ENCODE peak calls at places on chromosomes 2 and 18, in five cellular contexts. D is right cardiac atrium, V is breast epithelium, M is heart left ventricle, W is PC-9. A is an unnamed sample.

GRCh38 chr2:175187378-175187777 is 5.9 kb upstream of the ATP5MC3 start:
- DNase-seq in D (no peak), V (no peak), M (no peak), W (no peak), A (peak; percentile 75)

GRCh38 chr2:47225061-47225783 is 70.1 kb upstream of the STPG4 start:
- DNase-seq in D (peak; percentile 83), V (no peak), M (peak; percentile 91), W (peak; percentile 84), A (no peak)

GRCh38 chr18:60082790-60083189 is 183.0 kb downstream of the PMAIP1 start:
- DNase-seq in D (no peak), V (no peak), M (no peak), W (no peak), A (no peak)

GRCh38 chr18:77132369-77133050 is at the start of gene MBP:
- DNase-seq in D (peak; percentile 61), V (peak; percentile 75), M (peak; percentile 56), W (peak; percentile 74), A (peak; percentile 90)

GRCh38 chr18:34965108-34965507 is 76.1 kb upstream of the MAPRE2 start:
- DNase-seq in D (no peak), V (no peak), M (no peak), W (no peak), A (no peak)

GRCh38 chr2:16908671-16909070 is 243.0 kb upstream of the CYRIA start:
- DNase-seq in D (no peak), V (no peak), M (no peak), W (no peak), A (no peak)

GRCh38 chr2:122414911-122415310 is 659.5 kb downstream of the TSN start:
- DNase-seq in D (no peak), V (no peak), M (no peak), W (no peak), A (no peak)

GRCh38 chr18:36887055-36887570 is 58.2 kb downstream of the KIAA1328 start:
- DNase-seq in D (no peak), V (no peak), M (no peak), W (no peak), A (no peak)

GRCh38 chr18:75393721-75394120 is 33.8 kb downstream of the SMIM21 start:
- DNase-seq in D (no peak), V (no peak), M (no peak), W (no peak), A (no peak)

GRCh38 chr2:209519911-209520310 is 96.1 kb downstream of the MAP2 start:
- DNase-seq in D (no peak), V (no peak), M (no peak), W (no peak), A (no peak)

GRCh38 chr18:45449761-45450227 is 165.5 kb upstream of the SLC14A2 start:
- DNase-seq in D (peak; percentile 72), V (peak; percentile 24), M (peak; percentile 68), W (no peak), A (no peak)

GRCh38 chr2:58798787-58799186 is 557.7 kb upstream of the FANCL start:
- DNase-seq in D (no peak), V (no peak), M (no peak), W (no peak), A (no peak)

GRCh38 chr2:56580242-56580641 is 396.5 kb downstream of the CCDC85A start:
- DNase-seq in D (no peak), V (no peak), M (no peak), W (no peak), A (no peak)

GRCh38 chr2:195613922-195614321 is 43.1 kb upstream of the SLC39A10 start:
- DNase-seq in D (no peak), V (no peak), M (no peak), W (peak; percentile 8), A (no peak)

GRCh38 chr2:94990956-94991355 is 34.6 kb upstream of the MAL start:
- DNase-seq in D (no peak), V (no peak), M (no peak), W (no peak), A (no peak)

GRCh38 chr2:53939656-53940055 is 31.1 kb downstream of the PSME4 start:
- DNase-seq in D (no peak), V (no peak), M (no peak), W (no peak), A (no peak)

GRCh38 chr2:96907405-96908041 is 37.6 kb upstream of the SEMA4C start:
- DNase-seq in D (peak; percentile 90), V (peak; percentile 89), M (peak; percentile 94), W (no peak), A (no peak)

GRCh38 chr2:48540237-48540935 is 10.4 kb downstream of the STON1 start:
- DNase-seq in D (no peak), V (no peak), M (no peak), W (no peak), A (peak; percentile 36)

GRCh38 chr18:45650321-45650720 is 35.0 kb downstream of the SLC14A2 start:
- DNase-seq in D (no peak), V (no peak), M (no peak), W (no peak), A (no peak)

GRCh38 chr2:165902929-165903328 is 50.6 kb downstream of the TTC21B start:
- DNase-seq in D (no peak), V (no peak), M (no peak), W (no peak), A (no peak)

GRCh38 chr2:28394997-28395333 is 2.3 kb downstream of the FOSL2 start:
- DNase-seq in D (no peak), V (no peak), M (no peak), W (no peak), A (no peak)

GRCh38 chr2:28395334-28396061 is 2.8 kb downstream of the FOSL2 start:
- DNase-seq in D (peak; percentile 60), V (peak; percentile 81), M (peak; percentile 67), W (no peak), A (no peak)

GRCh38 chr2:28399289-28399688 is 6.6 kb downstream of the FOSL2 start:
- DNase-seq in D (no peak), V (no peak), M (no peak), W (no peak), A (no peak)

GRCh38 chr2:28398101-28398834 is 5.6 kb downstream of the FOSL2 start:
- DNase-seq in D (peak; percentile 67), V (no peak), M (peak; percentile 50), W (no peak), A (no peak)

GRCh38 chr2:28397043-28397381 is 4.4 kb downstream of the FOSL2 start:
- DNase-seq in D (no peak), V (no peak), M (no peak), W (no peak), A (no peak)
- H3K4me1 ChIP-seq in D (peaks cover 33% of the 10 kb centered on the region), V (peaks cover 47% of the 10 kb centered on the region), M (peaks cover 43% of the 10 kb centered on the region), W (peaks cover 14% of the 10 kb centered on the region), A (peaks cover 12% of the 10 kb centered on the region)

GRCh38 chr18:67385455-67385854 is 131.1 kb downstream of the DSEL start:
- DNase-seq in D (no peak), V (no peak), M (no peak), W (no peak), A (no peak)
- H3K27ac ChIP-seq in D (no peak overlapping the region), V (no peak overlapping the region), M (no peak overlapping the region), W (no peak overlapping the region), A (no peak overlapping the region)

GRCh38 chr2:70142590-70143313 is 48.1 kb downstream of the C2orf42 start:
- DNase-seq in D (peak; percentile 100), V (peak; percentile 99), M (peak; percentile 99), W (peak; percentile 99), A (peak; percentile 100)

GRCh38 chr2:70140978-70141753 is 49.7 kb downstream of the C2orf42 start:
- DNase-seq in D (peak; percentile 52), V (peak; percentile 91), M (peak; percentile 48), W (peak; percentile 86), A (peak; percentile 93)

GRCh38 chr2:70143314-70144150 is 47.3 kb downstream of the C2orf42 start:
- DNase-seq in D (peak; percentile 42), V (peak; percentile 70), M (peak; percentile 63), W (peak; percentile 58), A (peak; percentile 86)

GRCh38 chr2:70144443-70145167 is 46.2 kb downstream of the C2orf42 start:
- DNase-seq in D (no peak), V (no peak), M (no peak), W (no peak), A (peak; percentile 64)

DNA sequence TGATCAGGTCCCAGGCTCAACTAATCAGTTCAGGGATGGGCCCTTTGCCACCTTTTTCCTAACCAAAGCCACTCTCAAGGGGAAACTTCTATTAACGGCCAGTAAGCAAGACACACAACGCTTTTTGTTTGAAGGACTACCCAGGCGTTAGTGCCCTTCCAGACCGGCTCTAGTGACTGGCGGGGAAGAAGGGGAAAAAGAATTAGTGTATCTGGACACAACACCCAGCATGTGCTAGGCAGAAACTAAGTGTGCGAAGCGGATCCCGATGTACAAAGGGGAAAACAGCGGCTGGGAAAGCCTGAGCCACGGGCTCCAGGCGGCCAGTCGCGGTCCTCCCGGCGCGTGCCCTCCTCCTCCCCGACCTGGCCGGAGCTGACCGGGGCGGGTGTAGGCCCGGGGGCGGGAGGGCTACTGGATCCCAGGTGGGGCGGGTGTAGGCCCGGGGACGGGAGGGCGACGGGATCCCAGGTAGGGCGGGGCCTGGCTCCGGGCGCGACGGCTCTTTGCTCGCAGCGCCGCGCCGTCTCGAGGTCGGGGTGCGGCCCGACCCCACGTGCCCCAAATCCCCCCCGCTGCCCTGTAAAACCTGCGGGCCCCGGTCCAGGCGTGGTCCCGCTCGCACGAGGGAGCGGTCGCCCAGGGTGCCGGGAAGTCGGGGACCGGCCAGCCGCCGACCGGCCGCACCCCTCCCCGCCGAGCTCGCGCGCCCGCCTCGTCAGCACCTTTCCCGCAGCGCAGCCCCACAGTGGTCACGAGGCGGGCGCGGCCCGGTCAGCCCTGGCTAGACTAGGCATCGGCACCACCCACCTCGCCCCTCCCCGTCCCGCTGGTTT is 48.8 kb downstream of the C2orf42 start:
- DNase-seq in D (no peak), V (peak; percentile 35), M (no peak), W (peak; percentile 81), A (peak; percentile 87)
- H3K4me1 ChIP-seq in D (peaks cover 3% of the 10 kb centered on the region), V (peaks cover 10% of the 10 kb centered on the region), M (peaks cover 13% of the 10 kb centered on the region), W (peaks cover 40% of the 10 kb centered on the region), A (peaks cover 28% of the 10 kb centered on the region)

GRCh38 chr2:106560773-106561172 is 73.6 kb downstream of the CD8B2 start:
- DNase-seq in D (no peak), V (no peak), M (no peak), W (no peak), A (no peak)
- H3K27ac ChIP-seq in D (no peak overlapping the region), V (no peak overlapping the region), M (no peak overlapping the region), W (no peak overlapping the region), A (no peak overlapping the region)

GRCh38 chr2:180630756-180631155 is 349.6 kb upstream of the UBE2E3 start:
- DNase-seq in D (no peak), V (no peak), M (no peak), W (no peak), A (no peak)
- H3K4me1 ChIP-seq in D (no peaks in the 10 kb centered on the region), V (no peaks in the 10 kb centered on the region), M (no peaks in the 10 kb centered on the region), W (peaks cover 4% of the 10 kb centered on the region), A (no peaks in the 10 kb centered on the region)

A was measured in Karpas-422.